ENCODE peak calls at places on chromosomes 3 and 15, in nine cellular contexts. One of them, this sample, is unnamed.

GRCh38 chr3:146558811-146559210 is 14.4 kb upstream of the PLSCR1 start:
- DNase-seq in H9: no peak
- DNase-seq in A549: no peak
- DNase-seq in cardiac fibroblast: no peak
- DNase-seq in Calu3: no peak
- DNase-seq in right atrium auricular region: no peak
- DNase-seq in uterus: no peak
- DNase-seq in fibroblast of mammary gland: no peak
- DNase-seq in HCT116: no peak
- DNase-seq in this sample: no peak

GRCh38 chr15:44075535-44075934 is 119.5 kb downstream of the FRMD5 start:
- DNase-seq in H9: no peak
- DNase-seq in cardiac fibroblast: peak; percentile 53
- DNase-seq in Calu3: no peak
- DNase-seq in A549: no peak
- DNase-seq in HCT116: no peak
- DNase-seq in right atrium auricular region: no peak
- DNase-seq in fibroblast of mammary gland: no peak
- DNase-seq in uterus: no peak
- DNase-seq in this sample: no peak

GRCh38 chr3:49867871-49868321 is 1.8 kb downstream of the CAMKV start:
- DNase-seq in Calu3: no peak
- DNase-seq in H9: peak; percentile 83
- DNase-seq in cardiac fibroblast: peak; percentile 47
- DNase-seq in A549: peak; percentile 25
- DNase-seq in HCT116: no peak
- DNase-seq in fibroblast of mammary gland: peak; percentile 41
- DNase-seq in right atrium auricular region: no peak
- DNase-seq in uterus: no peak
- DNase-seq in this sample: no peak

GRCh38 chr3:49017229-49017615 is 1.2 kb downstream of the DALRD3 start:
- DNase-seq in H9: no peak
- DNase-seq in uterus: no peak
- DNase-seq in Calu3: no peak
- DNase-seq in fibroblast of mammary gland: no peak
- DNase-seq in right atrium auricular region: no peak
- DNase-seq in HCT116: no peak
- DNase-seq in cardiac fibroblast: no peak
- DNase-seq in A549: no peak
- DNase-seq in this sample: no peak

GRCh38 chr15:38072507-38073277 is 138.3 kb downstream of the TMCO5A start:
- DNase-seq in right atrium auricular region: peak; percentile 67
- DNase-seq in uterus: peak; percentile 66
- DNase-seq in HCT116: peak; percentile 76
- DNase-seq in H9: peak; percentile 91
- DNase-seq in A549: peak; percentile 81
- DNase-seq in fibroblast of mammary gland: peak; percentile 79
- DNase-seq in Calu3: peak; percentile 72
- DNase-seq in cardiac fibroblast: peak; percentile 87
- DNase-seq in this sample: no peak

GRCh38 chr3:125602752-125603649 is 7.7 kb upstream of the OSBPL11 start:
- DNase-seq in fibroblast of mammary gland: peak; percentile 68
- DNase-seq in H9: no peak
- DNase-seq in HCT116: peak; percentile 6
- DNase-seq in Calu3: peak; percentile 58
- DNase-seq in cardiac fibroblast: peak; percentile 74
- DNase-seq in right atrium auricular region: no peak
- DNase-seq in uterus: no peak
- DNase-seq in A549: peak; percentile 19
- DNase-seq in this sample: no peak

GRCh38 chr15:98874359-98874758 is 133.2 kb downstream of the PGPEP1L start:
- DNase-seq in HCT116: no peak
- DNase-seq in uterus: no peak
- DNase-seq in fibroblast of mammary gland: no peak
- DNase-seq in right atrium auricular region: no peak
- DNase-seq in H9: no peak
- DNase-seq in Calu3: no peak
- DNase-seq in cardiac fibroblast: no peak
- DNase-seq in A549: no peak
- DNase-seq in this sample: no peak

GRCh38 chr3:173789530-173789929 is 392.0 kb downstream of the NLGN1 start:
- DNase-seq in uterus: no peak
- DNase-seq in right atrium auricular region: no peak
- DNase-seq in A549: no peak
- DNase-seq in HCT116: no peak
- DNase-seq in H9: no peak
- DNase-seq in cardiac fibroblast: peak; percentile 6
- DNase-seq in fibroblast of mammary gland: peak; percentile 29
- DNase-seq in Calu3: no peak
- DNase-seq in this sample: no peak

GRCh38 chr15:90481023-90481422 is 48.7 kb upstream of the CRTC3 start:
- DNase-seq in Calu3: no peak
- DNase-seq in A549: no peak
- DNase-seq in HCT116: no peak
- DNase-seq in uterus: no peak
- DNase-seq in cardiac fibroblast: no peak
- DNase-seq in fibroblast of mammary gland: no peak
- DNase-seq in H9: no peak
- DNase-seq in right atrium auricular region: no peak
- DNase-seq in this sample: no peak

GRCh38 chr15:61053401-61053800 is 175.7 kb downstream of the RORA start:
- DNase-seq in HCT116: no peak
- DNase-seq in cardiac fibroblast: no peak
- DNase-seq in H9: no peak
- DNase-seq in uterus: no peak
- DNase-seq in right atrium auricular region: no peak
- DNase-seq in fibroblast of mammary gland: no peak
- DNase-seq in A549: no peak
- DNase-seq in Calu3: no peak
- DNase-seq in this sample: no peak

GRCh38 chr3:138349926-138350665 is 1.7 kb downstream of the MRAS start:
- DNase-seq in HCT116: no peak
- DNase-seq in A549: no peak
- DNase-seq in right atrium auricular region: no peak
- DNase-seq in fibroblast of mammary gland: peak; percentile 45
- DNase-seq in cardiac fibroblast: peak; percentile 45
- DNase-seq in uterus: no peak
- DNase-seq in Calu3: no peak
- DNase-seq in H9: no peak
- DNase-seq in this sample: no peak

GRCh38 chr15:39417351-39417750 is 163.5 kb upstream of the THBS1 start:
- DNase-seq in H9: no peak
- DNase-seq in uterus: no peak
- DNase-seq in HCT116: no peak
- DNase-seq in cardiac fibroblast: no peak
- DNase-seq in right atrium auricular region: no peak
- DNase-seq in A549: no peak
- DNase-seq in fibroblast of mammary gland: no peak
- DNase-seq in Calu3: no peak
- DNase-seq in this sample: no peak

GRCh38 chr3:156859578-156859977 is 33.4 kb downstream of the LEKR1 start:
- DNase-seq in right atrium auricular region: no peak
- DNase-seq in H9: no peak
- DNase-seq in uterus: no peak
- DNase-seq in fibroblast of mammary gland: no peak
- DNase-seq in cardiac fibroblast: no peak
- DNase-seq in Calu3: no peak
- DNase-seq in HCT116: no peak
- DNase-seq in A549: no peak
- DNase-seq in this sample: no peak

GRCh38 chr3:44418549-44418948 is 58.9 kb downstream of the ZNF445 start:
- DNase-seq in H9: no peak
- DNase-seq in uterus: no peak
- DNase-seq in fibroblast of mammary gland: no peak
- DNase-seq in cardiac fibroblast: no peak
- DNase-seq in HCT116: peak; percentile 4
- DNase-seq in right atrium auricular region: no peak
- DNase-seq in A549: no peak
- DNase-seq in Calu3: no peak
- DNase-seq in this sample: no peak
- TF ChIP-seq CTCF in H9: peak; percentile 63
- TF ChIP-seq CTCF in uterus: no peak
- TF ChIP-seq CTCF in fibroblast of mammary gland: peak; percentile 37
- TF ChIP-seq CTCF in cardiac fibroblast: peak; percentile 28
- TF ChIP-seq CTCF in HCT116: no peak
- TF ChIP-seq CTCF in right atrium auricular region: no peak
- TF ChIP-seq CTCF in A549: no peak
- TF ChIP-seq CTCF in Calu3: peak; percentile 14
- TF ChIP-seq CTCF in this sample: no peak

DNA sequence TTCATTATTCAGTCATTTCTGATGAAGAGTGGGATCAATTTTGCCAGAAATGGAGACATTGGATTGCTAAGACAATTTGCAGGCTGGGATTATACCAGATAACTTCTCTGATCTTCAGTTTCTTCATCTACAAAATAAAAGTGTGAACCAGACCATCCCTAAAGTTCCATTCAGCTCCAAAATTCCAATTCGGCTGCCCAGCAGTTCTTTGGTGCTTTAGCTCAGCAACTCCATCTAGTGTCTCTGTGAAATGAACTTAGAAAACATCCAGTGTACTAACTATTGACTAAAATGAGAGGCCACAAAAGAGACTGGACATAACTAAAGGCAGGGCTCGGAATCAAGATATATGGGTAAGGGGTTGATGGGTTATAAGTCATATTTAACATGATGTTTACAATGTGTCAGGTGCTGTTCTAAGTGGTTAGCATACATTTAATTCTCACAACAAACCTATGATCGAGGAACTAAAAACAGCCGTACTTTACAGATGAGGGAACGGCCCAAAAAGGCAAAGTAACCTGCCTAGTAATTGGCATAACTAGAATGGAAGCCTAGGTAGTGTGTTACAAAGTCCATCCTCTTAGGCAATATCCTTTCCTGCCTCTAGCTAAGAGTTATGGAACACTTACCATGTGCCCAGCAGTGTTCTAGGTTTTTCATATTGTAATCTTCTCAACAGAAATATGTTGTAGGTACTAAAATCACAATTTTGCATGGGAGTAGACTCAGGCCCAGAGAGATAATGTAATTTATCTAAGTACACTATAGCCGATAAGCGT is 17.0 kb downstream of the THAP10 start:
- DNase-seq in HCT116: no peak
- DNase-seq in right atrium auricular region: no peak
- DNase-seq in uterus: no peak
- DNase-seq in H9: no peak
- DNase-seq in cardiac fibroblast: peak; percentile 76
- DNase-seq in Calu3: no peak
- DNase-seq in A549: peak; percentile 42
- DNase-seq in fibroblast of mammary gland: peak; percentile 62
- DNase-seq in this sample: no peak
- TF ChIP-seq CTCF in HCT116: peak; percentile 76
- TF ChIP-seq CTCF in right atrium auricular region: peak; percentile 46
- TF ChIP-seq CTCF in uterus: peak; percentile 57
- TF ChIP-seq CTCF in H9: peak; percentile 50
- TF ChIP-seq CTCF in cardiac fibroblast: peak; percentile 71
- TF ChIP-seq CTCF in Calu3: no peak
- TF ChIP-seq CTCF in A549: peak; percentile 97
- TF ChIP-seq CTCF in fibroblast of mammary gland: peak; percentile 70
- TF ChIP-seq CTCF in this sample: peak; percentile 56

GRCh38 chr3:131242201-131242600 is 139.4 kb upstream of the NUDT16 start:
- DNase-seq in H9: no peak
- DNase-seq in cardiac fibroblast: peak; percentile 10
- DNase-seq in Calu3: no peak
- DNase-seq in fibroblast of mammary gland: no peak
- DNase-seq in HCT116: no peak
- DNase-seq in right atrium auricular region: no peak
- DNase-seq in A549: peak; percentile 3
- DNase-seq in uterus: no peak
- DNase-seq in this sample: no peak
- TF ChIP-seq CTCF in H9: no peak
- TF ChIP-seq CTCF in cardiac fibroblast: no peak
- TF ChIP-seq CTCF in Calu3: no peak
- TF ChIP-seq CTCF in fibroblast of mammary gland: no peak
- TF ChIP-seq CTCF in HCT116: no peak
- TF ChIP-seq CTCF in right atrium auricular region: peak; percentile 11
- TF ChIP-seq CTCF in A549: no peak
- TF ChIP-seq CTCF in uterus: no peak
- TF ChIP-seq CTCF in this sample: no peak

GRCh38 chr3:139629033-139629432 is 48.7 kb downstream of the NMNAT3 start:
- DNase-seq in uterus: no peak
- DNase-seq in Calu3: peak; percentile 72
- DNase-seq in A549: peak; percentile 28
- DNase-seq in HCT116: peak; percentile 18
- DNase-seq in fibroblast of mammary gland: peak; percentile 10
- DNase-seq in cardiac fibroblast: peak; percentile 6
- DNase-seq in H9: peak; percentile 71
- DNase-seq in right atrium auricular region: no peak
- DNase-seq in this sample: no peak
- TF ChIP-seq CTCF in uterus: no peak
- TF ChIP-seq CTCF in Calu3: peak; percentile 13
- TF ChIP-seq CTCF in A549: peak; percentile 27
- TF ChIP-seq CTCF in HCT116: peak; percentile 46
- TF ChIP-seq CTCF in fibroblast of mammary gland: peak; percentile 40
- TF ChIP-seq CTCF in cardiac fibroblast: no peak
- TF ChIP-seq CTCF in H9: peak; percentile 70
- TF ChIP-seq CTCF in right atrium auricular region: no peak
- TF ChIP-seq CTCF in this sample: no peak

DNA sequence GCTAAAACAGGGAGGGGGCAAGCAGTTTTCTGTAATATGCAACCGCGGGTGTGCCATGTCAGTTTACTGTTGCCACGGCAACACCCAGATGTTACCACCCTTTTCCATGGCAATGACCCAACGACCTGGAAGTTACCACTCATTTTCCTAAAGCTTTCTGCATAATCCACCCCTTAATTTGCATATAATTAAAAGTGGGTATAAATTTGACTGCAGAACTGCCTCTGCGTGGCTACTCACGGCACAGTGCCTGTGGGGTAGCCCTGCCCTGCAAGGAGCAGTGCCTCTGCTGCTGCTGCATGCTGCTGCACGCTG is 40.1 kb downstream of the PRKCD start:
- DNase-seq in uterus: no peak
- DNase-seq in Calu3: no peak
- DNase-seq in cardiac fibroblast: no peak
- DNase-seq in A549: no peak
- DNase-seq in HCT116: no peak
- DNase-seq in right atrium auricular region: no peak
- DNase-seq in fibroblast of mammary gland: no peak
- DNase-seq in H9: no peak
- DNase-seq in this sample: no peak
- TF ChIP-seq CTCF in uterus: no peak
- TF ChIP-seq CTCF in Calu3: no peak
- TF ChIP-seq CTCF in cardiac fibroblast: no peak
- TF ChIP-seq CTCF in A549: no peak
- TF ChIP-seq CTCF in HCT116: no peak
- TF ChIP-seq CTCF in right atrium auricular region: no peak
- TF ChIP-seq CTCF in fibroblast of mammary gland: no peak
- TF ChIP-seq CTCF in H9: no peak
- TF ChIP-seq CTCF in this sample: no peak

This sample was measured in thoracic aorta.